ENCODE peak calls at places on chromosomes 4 and X, in five cellular contexts. V is heart left ventricle, J is aorta, K is neural progenitor cell, F is tibial nerve. X is an unnamed sample.

GRCh38 chr4:149638073-149638472 is 177.6 kb downstream of the IQCM start:
- DNase-seq in V (no peak), J (no peak), K (no peak), F (no peak), X (no peak)

GRCh38 chrX:70613295-70613694 is 168.7 kb downstream of the DLG3 start:
- DNase-seq in V (no peak), J (no peak), K (no peak), F (no peak), X (no peak)

GRCh38 chrX:73847991-73848390 is 285.0 kb downstream of the CHIC1 start:
- DNase-seq in V (no peak), J (no peak), K (no peak), F (no peak), X (no peak)

GRCh38 chrX:73930300-73930699 is 367.3 kb downstream of the CHIC1 start:
- DNase-seq in V (no peak), J (no peak), K (no peak), F (no peak), X (no peak)

GRCh38 chr4:163649557-163650091 is 155.1 kb downstream of the TMA16 start:
- DNase-seq in V (no peak), J (no peak), K (peak; percentile 20), F (no peak), X (no peak)

GRCh38 chr4:16226816-16227461 is 668 bp upstream of the TAPT1 start:
- DNase-seq in V (peak; percentile 59), J (peak; percentile 85), K (peak; percentile 75), F (peak; percentile 25), X (peak; percentile 56)

GRCh38 chr4:139188648-139189416 is 11.8 kb upstream of the ELF2 start:
- DNase-seq in V (no peak), J (no peak), K (no peak), F (no peak), X (no peak)

GRCh38 chr4:58600290-58600689 is 1490.1 kb upstream of the IGFBP7 start:
- DNase-seq in V (no peak), J (no peak), K (no peak), F (no peak), X (no peak)

GRCh38 chr4:150078041-150078995 is at the start of gene DCLK2:
- DNase-seq in V (peak; percentile 89), J (peak; percentile 94), K (peak; percentile 90), F (peak; percentile 17), X (peak; percentile 86)

GRCh38 chr4:98345838-98346237 is 84.7 kb downstream of the RAP1GDS1 start:
- DNase-seq in V (no peak), J (no peak), K (no peak), F (no peak), X (no peak)

GRCh38 chr4:900073-900472 is 32.0 kb downstream of the GAK start:
- DNase-seq in V (no peak), J (no peak), K (no peak), F (no peak), X (no peak)

GRCh38 chr4:115370490-115370889 is 257.1 kb upstream of the NDST4 start:
- DNase-seq in V (no peak), J (no peak), K (no peak), F (no peak), X (no peak)

GRCh38 chr4:167918077-167918476 is 174.3 kb upstream of the ANXA10 start:
- DNase-seq in V (no peak), J (no peak), K (no peak), F (no peak), X (no peak)

GRCh38 chrX:47579537-47579936 is 2.7 kb upstream of the TIMP1 start:
- DNase-seq in V (no peak), J (no peak), K (no peak), F (no peak), X (no peak)

GRCh38 chr4:155614111-155614762 is 52.4 kb upstream of the GUCY1A1 start:
- DNase-seq in V (no peak), J (no peak), K (no peak), F (no peak), X (no peak)

GRCh38 chr4:173547889-173548288 is 17.9 kb upstream of the HAND2 start:
- DNase-seq in V (no peak), J (no peak), K (no peak), F (no peak), X (no peak)

GRCh38 chr4:37780444-37781133 is 45.9 kb upstream of the PGM2 start:
- DNase-seq in V (peak; percentile 17), J (no peak), K (peak; percentile 11), F (no peak), X (no peak)

DNA sequence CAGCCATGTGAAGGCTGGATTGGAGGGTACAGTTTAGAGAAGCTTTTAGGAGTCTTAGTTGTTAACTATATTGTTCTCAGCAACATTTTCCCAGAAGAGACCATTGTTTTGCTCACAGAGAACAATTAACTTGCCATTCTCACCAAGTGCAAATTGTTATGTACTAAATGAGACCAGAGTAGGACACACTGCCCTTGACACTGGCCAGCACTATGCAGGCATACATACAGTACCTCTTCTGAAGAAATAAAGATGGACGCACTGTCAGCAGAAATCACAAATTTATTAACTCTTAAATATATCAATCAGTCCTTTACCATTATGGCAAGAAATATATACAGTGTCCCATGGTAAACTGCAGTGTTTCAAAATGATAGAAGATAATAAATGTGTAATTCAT is 309.4 kb downstream of the CAMK2D start:
- DNase-seq in V (no peak), J (no peak), K (no peak), F (no peak), X (no peak)
- H3K4me1 ChIP-seq in V (no peaks in the 10 kb centered on the region), J (no peaks in the 10 kb centered on the region), K (peaks cover 15% of the 10 kb centered on the region), F (peaks cover 33% of the 10 kb centered on the region), X (no peaks in the 10 kb centered on the region)

GRCh38 chrX:38563006-38563405 is 1.7 kb downstream of the TSPAN7 start:
- DNase-seq in V (no peak), J (no peak), K (no peak), F (no peak), X (no peak)
- H3K4me1 ChIP-seq in V (peaks cover 4% of the 10 kb centered on the region), J (no peaks in the 10 kb centered on the region), K (no peaks in the 10 kb centered on the region), F (peaks cover 3% of the 10 kb centered on the region), X (no peaks in the 10 kb centered on the region)

GRCh38 chrX:37679888-37680287 is 5.7 kb upstream of the XK start:
- DNase-seq in V (no peak), J (no peak), K (no peak), F (no peak), X (no peak)
- H3K4me1 ChIP-seq in V (no peaks in the 10 kb centered on the region), J (no peaks in the 10 kb centered on the region), K (no peaks in the 10 kb centered on the region), F (no peaks in the 10 kb centered on the region), X (no peaks in the 10 kb centered on the region)

GRCh38 chrX:134736351-134736750 is 78.1 kb upstream of the PLAC1 start:
- DNase-seq in V (no peak), J (no peak), K (no peak), F (no peak), X (no peak)

GRCh38 chrX:134737061-134737460 is 78.8 kb upstream of the PLAC1 start:
- DNase-seq in V (no peak), J (no peak), K (no peak), F (no peak), X (no peak)

GRCh38 chrX:134735015-134735414 is 76.7 kb upstream of the PLAC1 start:
- DNase-seq in V (no peak), J (no peak), K (no peak), F (no peak), X (no peak)

GRCh38 chrX:134738986-134739744 is 80.9 kb upstream of the PLAC1 start:
- DNase-seq in V (no peak), J (no peak), K (no peak), F (no peak), X (no peak)

GRCh38 chrX:134737721-134738369 is 79.6 kb upstream of the PLAC1 start:
- DNase-seq in V (no peak), J (no peak), K (no peak), F (no peak), X (no peak)
- H3K4me1 ChIP-seq in V (no peaks in the 10 kb centered on the region), J (no peaks in the 10 kb centered on the region), K (peaks cover 5% of the 10 kb centered on the region), F (no peaks in the 10 kb centered on the region), X (peaks cover 16% of the 10 kb centered on the region)

GRCh38 chr4:158783775-158784174 is 14.9 kb downstream of the FNIP2 start:
- DNase-seq in V (no peak), J (no peak), K (no peak), F (no peak), X (no peak)

GRCh38 chr4:158787718-158788441 is 19.1 kb downstream of the FNIP2 start:
- DNase-seq in V (no peak), J (no peak), K (peak; percentile 15), F (no peak), X (no peak)

GRCh38 chr4:158782539-158783360 is 13.9 kb downstream of the FNIP2 start:
- DNase-seq in V (no peak), J (no peak), K (no peak), F (no peak), X (no peak)

GRCh38 chr4:158788608-158789007 is 19.8 kb downstream of the FNIP2 start:
- DNase-seq in V (no peak), J (no peak), K (no peak), F (no peak), X (no peak)

GRCh38 chr4:158786155-158786581 is 17.3 kb downstream of the FNIP2 start:
- DNase-seq in V (no peak), J (no peak), K (no peak), F (no peak), X (no peak)
- H3K4me1 ChIP-seq in V (peaks cover 34% of the 10 kb centered on the region), J (peaks cover 22% of the 10 kb centered on the region), K (peaks cover 22% of the 10 kb centered on the region), F (peaks cover 81% of the 10 kb centered on the region), X (peaks cover 7% of the 10 kb centered on the region)

DNA sequence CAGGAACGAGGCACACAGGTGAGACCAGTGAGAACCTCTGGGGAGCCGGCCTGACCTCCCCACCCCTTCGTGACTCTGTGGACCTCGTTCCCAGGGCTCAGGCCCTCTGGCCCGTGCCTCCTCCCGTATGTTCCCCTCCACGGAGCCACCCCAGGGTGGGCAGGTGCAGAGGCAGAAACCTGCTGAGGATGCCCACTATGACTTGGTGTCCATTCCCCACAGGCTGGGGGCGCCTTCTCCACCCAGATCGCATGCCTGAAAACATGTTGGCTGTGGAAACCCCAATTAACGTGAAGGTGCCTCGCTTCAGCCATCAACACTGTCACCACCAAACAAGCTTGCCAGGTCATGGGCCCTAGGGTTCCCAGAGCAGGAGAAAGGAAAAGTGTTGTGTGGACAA is 27.0 kb downstream of the BLOC1S4 start:
- DNase-seq in V (no peak), J (no peak), K (no peak), F (no peak), X (no peak)
- H3K4me1 ChIP-seq in V (peaks cover 7% of the 10 kb centered on the region), J (no peaks in the 10 kb centered on the region), K (no peaks in the 10 kb centered on the region), F (peaks cover 22% of the 10 kb centered on the region), X (no peaks in the 10 kb centered on the region)

DNA sequence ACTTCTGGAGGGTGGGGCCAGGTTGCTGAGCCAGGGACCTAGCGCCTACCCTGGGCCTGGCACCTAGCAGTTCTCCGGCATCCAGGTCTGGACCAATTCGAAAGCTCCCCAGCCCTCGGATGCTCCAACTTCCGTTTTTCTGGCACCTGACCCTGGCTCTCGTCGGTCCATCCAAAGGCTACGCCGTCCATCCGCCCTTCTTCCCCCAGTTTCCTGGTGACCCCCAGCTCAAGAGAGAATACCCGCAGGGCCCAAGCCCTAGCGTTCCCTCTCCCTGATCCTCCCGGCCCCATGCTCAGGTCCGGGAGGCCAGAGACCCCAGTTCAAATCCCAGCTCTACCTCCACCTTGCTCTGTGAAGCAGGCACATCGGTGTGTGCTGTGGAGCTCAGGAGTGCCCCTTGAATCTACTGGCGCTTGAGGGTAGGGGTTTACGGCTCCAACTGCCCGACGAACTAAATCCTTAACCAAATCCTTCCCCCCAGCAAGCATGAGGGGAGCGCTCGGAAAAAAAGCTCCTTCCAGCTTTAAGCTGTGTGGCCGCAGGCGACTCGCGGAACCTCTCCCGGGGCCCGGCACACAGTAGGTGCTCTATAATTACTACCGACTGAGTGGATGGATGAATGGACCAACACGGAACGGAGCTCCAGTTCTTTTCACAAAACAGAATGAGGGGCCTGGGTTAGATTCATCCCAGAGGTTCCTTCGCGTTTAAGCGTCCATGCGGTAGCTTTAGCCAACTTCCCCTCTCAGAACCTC is 1.1 kb downstream of the CRMP1 start:
- DNase-seq in V (no peak), J (no peak), K (peak; percentile 23), F (no peak), X (peak; percentile 25)
- H3K4me1 ChIP-seq in V (peaks cover 16% of the 10 kb centered on the region), J (no peaks in the 10 kb centered on the region), K (peaks cover 25% of the 10 kb centered on the region), F (peaks cover 51% of the 10 kb centered on the region), X (peaks cover 15% of the 10 kb centered on the region)